ENCODE peak calls at places on chromosomes 7 and 10, in seven cellular contexts. One of them, this sample, is unnamed.
A peak's percentile ranks its signal among the peaks of the same experiment; 100 is the strongest.

GRCh38 chr10:37035853-37036252 is 89.5 kb upstream of the ANKRD30A start:
- DNase-seq in left lung: no peak
- DNase-seq in mammary epithelial cell: no peak
- DNase-seq in fibroblast of lung: no peak
- DNase-seq in type B pancreatic cell: no peak
- DNase-seq in RWPE1: no peak
- DNase-seq in nephron progenitor cell: no peak
- DNase-seq in this sample: no peak

GRCh38 chr7:54080971-54081370 is 461.2 kb upstream of the VSTM2A start:
- DNase-seq in type B pancreatic cell: no peak
- DNase-seq in RWPE1: no peak
- DNase-seq in left lung: no peak
- DNase-seq in mammary epithelial cell: no peak
- DNase-seq in fibroblast of lung: no peak
- DNase-seq in nephron progenitor cell: no peak
- DNase-seq in this sample: no peak

GRCh38 chr10:119022846-119023552 is 6.5 kb upstream of the NANOS1 start:
- DNase-seq in type B pancreatic cell: peak; percentile 31
- DNase-seq in fibroblast of lung: peak; percentile 72
- DNase-seq in nephron progenitor cell: no peak
- DNase-seq in mammary epithelial cell: peak; percentile 85
- DNase-seq in left lung: no peak
- DNase-seq in RWPE1: peak; percentile 83
- DNase-seq in this sample: no peak

GRCh38 chr10:77513783-77514331 is 123.8 kb downstream of the KCNMA1 start:
- DNase-seq in RWPE1: peak; percentile 88
- DNase-seq in nephron progenitor cell: peak; percentile 62
- DNase-seq in fibroblast of lung: peak; percentile 86
- DNase-seq in left lung: peak; percentile 45
- DNase-seq in mammary epithelial cell: peak; percentile 92
- DNase-seq in type B pancreatic cell: no peak
- DNase-seq in this sample: no peak

GRCh38 chr10:132452216-132452650 is 55.2 kb downstream of the PWWP2B start:
- DNase-seq in nephron progenitor cell: peak; percentile 25
- DNase-seq in RWPE1: no peak
- DNase-seq in left lung: no peak
- DNase-seq in mammary epithelial cell: no peak
- DNase-seq in type B pancreatic cell: no peak
- DNase-seq in fibroblast of lung: no peak
- DNase-seq in this sample: no peak

GRCh38 chr10:128779457-128779856 is 653.2 kb upstream of the MKI67 start:
- DNase-seq in RWPE1: no peak
- DNase-seq in fibroblast of lung: no peak
- DNase-seq in nephron progenitor cell: no peak
- DNase-seq in mammary epithelial cell: no peak
- DNase-seq in left lung: no peak
- DNase-seq in type B pancreatic cell: peak; percentile 39
- DNase-seq in this sample: no peak

GRCh38 chr10:25804505-25804904 is 129.5 kb upstream of the MYO3A start:
- DNase-seq in left lung: no peak
- DNase-seq in fibroblast of lung: no peak
- DNase-seq in nephron progenitor cell: no peak
- DNase-seq in mammary epithelial cell: no peak
- DNase-seq in type B pancreatic cell: no peak
- DNase-seq in RWPE1: no peak
- DNase-seq in this sample: no peak

GRCh38 chr10:105952153-105952552 is 1212.4 kb downstream of the SORCS1 start:
- DNase-seq in mammary epithelial cell: peak; percentile 64
- DNase-seq in RWPE1: peak; percentile 51
- DNase-seq in nephron progenitor cell: peak; percentile 16
- DNase-seq in type B pancreatic cell: no peak
- DNase-seq in fibroblast of lung: peak; percentile 15
- DNase-seq in left lung: peak; percentile 36
- DNase-seq in this sample: no peak

GRCh38 chr10:27192284-27192683 is 37.1 kb downstream of the MASTL start:
- DNase-seq in fibroblast of lung: peak; percentile 95
- DNase-seq in type B pancreatic cell: no peak
- DNase-seq in mammary epithelial cell: peak; percentile 91
- DNase-seq in nephron progenitor cell: no peak
- DNase-seq in left lung: peak; percentile 49
- DNase-seq in RWPE1: peak; percentile 54
- DNase-seq in this sample: no peak

GRCh38 chr10:43305881-43306280 is 39.0 kb upstream of the RASGEF1A start:
- DNase-seq in RWPE1: no peak
- DNase-seq in fibroblast of lung: no peak
- DNase-seq in left lung: no peak
- DNase-seq in type B pancreatic cell: no peak
- DNase-seq in nephron progenitor cell: no peak
- DNase-seq in mammary epithelial cell: peak; percentile 56
- DNase-seq in this sample: no peak

GRCh38 chr10:110067960-110068770 is 60.4 kb downstream of the ADD3 start:
- DNase-seq in left lung: no peak
- DNase-seq in type B pancreatic cell: no peak
- DNase-seq in fibroblast of lung: peak; percentile 45
- DNase-seq in nephron progenitor cell: no peak
- DNase-seq in RWPE1: no peak
- DNase-seq in mammary epithelial cell: no peak
- DNase-seq in this sample: no peak

GRCh38 chr7:17185690-17186070 is 112.8 kb upstream of the AHR start:
- DNase-seq in nephron progenitor cell: no peak
- DNase-seq in RWPE1: no peak
- DNase-seq in type B pancreatic cell: no peak
- DNase-seq in mammary epithelial cell: peak; percentile 27
- DNase-seq in fibroblast of lung: peak; percentile 57
- DNase-seq in left lung: no peak
- DNase-seq in this sample: no peak

GRCh38 chr7:158720107-158720506 is 15.5 kb upstream of the NCAPG2 start:
- DNase-seq in RWPE1: no peak
- DNase-seq in left lung: no peak
- DNase-seq in mammary epithelial cell: no peak
- DNase-seq in fibroblast of lung: no peak
- DNase-seq in type B pancreatic cell: no peak
- DNase-seq in nephron progenitor cell: no peak
- DNase-seq in this sample: no peak

GRCh38 chr10:132977807-132978206 is 35.4 kb upstream of the CFAP46 start:
- DNase-seq in RWPE1: no peak
- DNase-seq in fibroblast of lung: no peak
- DNase-seq in mammary epithelial cell: no peak
- DNase-seq in nephron progenitor cell: no peak
- DNase-seq in type B pancreatic cell: no peak
- DNase-seq in left lung: peak; percentile 12
- DNase-seq in this sample: no peak

GRCh38 chr10:115052216-115052615 is 40.9 kb upstream of the ATRNL1 start:
- DNase-seq in RWPE1: no peak
- DNase-seq in fibroblast of lung: no peak
- DNase-seq in left lung: no peak
- DNase-seq in mammary epithelial cell: no peak
- DNase-seq in nephron progenitor cell: no peak
- DNase-seq in type B pancreatic cell: no peak
- DNase-seq in this sample: no peak

GRCh38 chr10:101226506-101226887 is 2.8 kb downstream of the LBX1 start:
- DNase-seq in RWPE1: no peak
- DNase-seq in type B pancreatic cell: no peak
- DNase-seq in nephron progenitor cell: no peak
- DNase-seq in left lung: no peak
- DNase-seq in mammary epithelial cell: no peak
- DNase-seq in fibroblast of lung: no peak
- DNase-seq in this sample: no peak

GRCh38 chr7:76224695-76225094 is 23.0 kb downstream of the SRRM3 start:
- DNase-seq in fibroblast of lung: no peak
- DNase-seq in mammary epithelial cell: no peak
- DNase-seq in type B pancreatic cell: no peak
- DNase-seq in RWPE1: no peak
- DNase-seq in nephron progenitor cell: no peak
- DNase-seq in left lung: no peak
- DNase-seq in this sample: no peak

GRCh38 chr7:2116086-2116810 is 116.5 kb downstream of the MAD1L1 start:
- DNase-seq in type B pancreatic cell: no peak
- DNase-seq in nephron progenitor cell: no peak
- DNase-seq in mammary epithelial cell: peak; percentile 80
- DNase-seq in left lung: no peak
- DNase-seq in fibroblast of lung: peak; percentile 47
- DNase-seq in RWPE1: peak; percentile 90
- DNase-seq in this sample: no peak

GRCh38 chr7:37234334-37234733 is 214.3 kb downstream of the ELMO1 start:
- DNase-seq in type B pancreatic cell: no peak
- DNase-seq in nephron progenitor cell: no peak
- DNase-seq in RWPE1: no peak
- DNase-seq in left lung: no peak
- DNase-seq in mammary epithelial cell: no peak
- DNase-seq in fibroblast of lung: no peak
- DNase-seq in this sample: no peak

GRCh38 chr10:91652364-91652763 is 19.5 kb upstream of the PPP1R3C start:
- DNase-seq in mammary epithelial cell: peak; percentile 98
- DNase-seq in left lung: no peak
- DNase-seq in fibroblast of lung: peak; percentile 85
- DNase-seq in RWPE1: peak; percentile 94
- DNase-seq in nephron progenitor cell: no peak
- DNase-seq in type B pancreatic cell: no peak
- DNase-seq in this sample: no peak

GRCh38 chr7:23055582-23056178 is 41.8 kb upstream of the HYCC1 start:
- DNase-seq in type B pancreatic cell: no peak
- DNase-seq in RWPE1: peak; percentile 71
- DNase-seq in nephron progenitor cell: peak; percentile 45
- DNase-seq in left lung: no peak
- DNase-seq in fibroblast of lung: peak; percentile 83
- DNase-seq in mammary epithelial cell: peak; percentile 57
- DNase-seq in this sample: no peak

GRCh38 chr10:71468363-71469094 is 71.8 kb downstream of the CDH23 start:
- DNase-seq in mammary epithelial cell: no peak
- DNase-seq in type B pancreatic cell: no peak
- DNase-seq in RWPE1: no peak
- DNase-seq in left lung: no peak
- DNase-seq in nephron progenitor cell: no peak
- DNase-seq in fibroblast of lung: no peak
- DNase-seq in this sample: no peak
- TF ChIP-seq CTCF in mammary epithelial cell: no peak
- TF ChIP-seq CTCF in type B pancreatic cell: no peak
- TF ChIP-seq CTCF in RWPE1: no peak
- TF ChIP-seq CTCF in left lung: no peak
- TF ChIP-seq CTCF in nephron progenitor cell: no peak
- TF ChIP-seq CTCF in fibroblast of lung: no peak
- TF ChIP-seq CTCF in this sample: no peak

GRCh38 chr10:104323721-104324686 is 14.3 kb downstream of the ITPRIP start:
- DNase-seq in RWPE1: no peak
- DNase-seq in mammary epithelial cell: no peak
- DNase-seq in type B pancreatic cell: no peak
- DNase-seq in left lung: peak; percentile 81
- DNase-seq in fibroblast of lung: no peak
- DNase-seq in nephron progenitor cell: no peak
- DNase-seq in this sample: no peak

GRCh38 chr10:104321716-104322415 is 16.4 kb downstream of the ITPRIP start:
- DNase-seq in mammary epithelial cell: no peak
- DNase-seq in type B pancreatic cell: no peak
- DNase-seq in fibroblast of lung: no peak
- DNase-seq in RWPE1: no peak
- DNase-seq in left lung: peak; percentile 34
- DNase-seq in nephron progenitor cell: no peak
- DNase-seq in this sample: no peak

GRCh38 chr10:104323085-104323484 is 15.2 kb downstream of the ITPRIP start:
- DNase-seq in mammary epithelial cell: no peak
- DNase-seq in RWPE1: no peak
- DNase-seq in type B pancreatic cell: no peak
- DNase-seq in nephron progenitor cell: no peak
- DNase-seq in fibroblast of lung: no peak
- DNase-seq in left lung: no peak
- DNase-seq in this sample: no peak

GRCh38 chr10:104321226-104321625 is 17.0 kb downstream of the ITPRIP start:
- DNase-seq in mammary epithelial cell: no peak
- DNase-seq in left lung: peak; percentile 33
- DNase-seq in nephron progenitor cell: no peak
- DNase-seq in RWPE1: no peak
- DNase-seq in fibroblast of lung: no peak
- DNase-seq in type B pancreatic cell: no peak
- DNase-seq in this sample: no peak

DNA sequence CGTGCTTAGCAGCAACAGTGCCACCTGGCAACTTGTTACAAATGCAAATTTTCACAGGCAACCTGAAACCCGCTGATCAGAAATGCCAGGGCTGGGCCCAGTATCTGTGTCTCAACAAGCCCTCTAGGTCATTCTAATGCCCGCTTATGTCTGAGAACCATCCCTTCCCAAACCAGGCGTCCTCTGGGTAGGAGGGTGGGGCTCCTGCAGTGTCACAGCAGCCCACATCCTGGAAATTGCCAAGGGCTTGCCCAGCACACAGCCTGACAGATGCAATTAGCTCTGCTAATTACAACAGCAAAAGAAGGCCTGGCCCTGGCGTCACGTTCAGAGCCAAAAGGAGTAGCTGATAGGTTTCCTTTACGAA is 15.9 kb downstream of the ITPRIP start:
- DNase-seq in mammary epithelial cell: peak; percentile 92
- DNase-seq in RWPE1: peak; percentile 83
- DNase-seq in fibroblast of lung: no peak
- DNase-seq in type B pancreatic cell: no peak
- DNase-seq in nephron progenitor cell: no peak
- DNase-seq in left lung: peak; percentile 68
- DNase-seq in this sample: no peak
- TF ChIP-seq CTCF in mammary epithelial cell: no peak
- TF ChIP-seq CTCF in RWPE1: no peak
- TF ChIP-seq CTCF in fibroblast of lung: no peak
- TF ChIP-seq CTCF in type B pancreatic cell: no peak
- TF ChIP-seq CTCF in nephron progenitor cell: no peak
- TF ChIP-seq CTCF in left lung: no peak
- TF ChIP-seq CTCF in this sample: no peak

GRCh38 chr10:35913628-35914027 is 271.5 kb upstream of the FZD8 start:
- DNase-seq in mammary epithelial cell: peak; percentile 79
- DNase-seq in type B pancreatic cell: no peak
- DNase-seq in fibroblast of lung: no peak
- DNase-seq in nephron progenitor cell: no peak
- DNase-seq in left lung: no peak
- DNase-seq in RWPE1: peak; percentile 69
- DNase-seq in this sample: no peak

GRCh38 chr10:35921866-35922265 is 279.8 kb upstream of the FZD8 start:
- DNase-seq in mammary epithelial cell: no peak
- DNase-seq in left lung: no peak
- DNase-seq in RWPE1: no peak
- DNase-seq in type B pancreatic cell: no peak
- DNase-seq in fibroblast of lung: no peak
- DNase-seq in nephron progenitor cell: no peak
- DNase-seq in this sample: no peak

GRCh38 chr10:35911954-35912353 is 269.9 kb upstream of the FZD8 start:
- DNase-seq in nephron progenitor cell: no peak
- DNase-seq in mammary epithelial cell: no peak
- DNase-seq in fibroblast of lung: no peak
- DNase-seq in RWPE1: no peak
- DNase-seq in type B pancreatic cell: no peak
- DNase-seq in left lung: no peak
- DNase-seq in this sample: no peak

GRCh38 chr10:35912615-35913170 is 270.6 kb upstream of the FZD8 start:
- DNase-seq in type B pancreatic cell: no peak
- DNase-seq in left lung: no peak
- DNase-seq in RWPE1: peak; percentile 22
- DNase-seq in nephron progenitor cell: no peak
- DNase-seq in mammary epithelial cell: peak; percentile 86
- DNase-seq in fibroblast of lung: peak; percentile 60
- DNase-seq in this sample: no peak

GRCh38 chr10:35916791-35917190 is 274.7 kb upstream of the FZD8 start:
- DNase-seq in mammary epithelial cell: no peak
- DNase-seq in left lung: no peak
- DNase-seq in type B pancreatic cell: no peak
- DNase-seq in RWPE1: peak; percentile 15
- DNase-seq in nephron progenitor cell: no peak
- DNase-seq in fibroblast of lung: no peak
- DNase-seq in this sample: no peak
- TF ChIP-seq CTCF in mammary epithelial cell: peak; percentile 7
- TF ChIP-seq CTCF in left lung: no peak
- TF ChIP-seq CTCF in type B pancreatic cell: no peak
- TF ChIP-seq CTCF in RWPE1: no peak
- TF ChIP-seq CTCF in nephron progenitor cell: no peak
- TF ChIP-seq CTCF in fibroblast of lung: no peak
- TF ChIP-seq CTCF in this sample: no peak

GRCh38 chr10:71243756-71244637 is 31.6 kb downstream of the UNC5B start:
- DNase-seq in type B pancreatic cell: no peak
- DNase-seq in nephron progenitor cell: no peak
- DNase-seq in RWPE1: peak; percentile 95
- DNase-seq in mammary epithelial cell: peak; percentile 80
- DNase-seq in fibroblast of lung: peak; percentile 60
- DNase-seq in left lung: no peak
- DNase-seq in this sample: no peak
- TF ChIP-seq CTCF in type B pancreatic cell: no peak
- TF ChIP-seq CTCF in nephron progenitor cell: no peak
- TF ChIP-seq CTCF in RWPE1: no peak
- TF ChIP-seq CTCF in mammary epithelial cell: no peak
- TF ChIP-seq CTCF in fibroblast of lung: no peak
- TF ChIP-seq CTCF in left lung: no peak
- TF ChIP-seq CTCF in this sample: no peak

This sample was measured in D721Med.